ENCODE peak calls at places on chromosomes 1 and 21, in four cellular contexts. R, E, W and B are unnamed samples.

GRCh38 chr1:116115476-116115875 is 4.3 kb downstream of the MAB21L3 start:
- DNase-seq in R (no peak), E (peak), W (peak), B (no peak)

GRCh38 chr1:154178856-154179811 is 12.8 kb downstream of the TPM3 start:
- DNase-seq in R (no peak), E (peak), W (no peak), B (no peak)

GRCh38 chr1:36603461-36603860 is 120.7 kb upstream of the CSF3R start:
- DNase-seq in R (no peak), E (peak), W (no peak), B (no peak)

GRCh38 chr1:224256642-224257041 is 73.3 kb downstream of the NVL start:
- DNase-seq in R (peak), E (peak), W (no peak), B (no peak)

GRCh38 chr1:4075436-4076225 is 175.6 kb upstream of the C1orf174 start:
- DNase-seq in R (no peak), E (no peak), W (no peak), B (no peak)

GRCh38 chr1:63304410-63304809 is 18.0 kb upstream of the FOXD3 start:
- DNase-seq in R (no peak), E (no peak), W (no peak), B (no peak)

GRCh38 chr1:61301824-61302652 is 219.7 kb downstream of the NFIA start:
- DNase-seq in R (no peak), E (no peak), W (peak), B (no peak)

GRCh38 chr21:39387461-39388037 is 38.7 kb upstream of the HMGN1 start:
- DNase-seq in R (peak), E (peak), W (peak), B (peak)

GRCh38 chr1:234654002-234654733 is 44.2 kb upstream of the IRF2BP2 start:
- DNase-seq in R (no peak), E (no peak), W (no peak), B (no peak)

GRCh38 chr1:117635805-117636204 is 30.0 kb downstream of the TENT5C start:
- DNase-seq in R (no peak), E (no peak), W (no peak), B (no peak)

DNA sequence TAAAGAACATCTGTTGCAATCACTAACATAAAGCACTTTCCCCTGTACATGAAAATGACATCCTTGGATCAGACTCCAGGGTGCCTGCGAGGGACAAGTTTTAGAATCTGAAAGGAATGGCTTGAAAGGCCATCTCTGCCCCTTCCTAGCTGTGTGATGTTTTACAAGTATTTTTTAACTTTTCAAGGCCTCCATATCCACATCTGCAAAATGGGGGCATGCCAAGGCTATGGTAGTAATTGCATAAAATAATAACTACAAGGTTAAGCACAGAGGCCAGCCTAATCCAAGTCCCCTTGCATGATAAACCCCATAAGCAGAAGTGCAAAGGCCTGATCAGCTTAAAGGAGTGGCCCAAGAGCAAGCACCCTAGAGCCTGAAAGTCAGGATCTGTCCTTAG is 12.2 kb downstream of the CAPZB start:
- DNase-seq in R (no peak), E (no peak), W (no peak), B (no peak)
- H3K56ac ChIP-seq in R (no peak), E (no peak), W (no peak), B (no peak)

DNA sequence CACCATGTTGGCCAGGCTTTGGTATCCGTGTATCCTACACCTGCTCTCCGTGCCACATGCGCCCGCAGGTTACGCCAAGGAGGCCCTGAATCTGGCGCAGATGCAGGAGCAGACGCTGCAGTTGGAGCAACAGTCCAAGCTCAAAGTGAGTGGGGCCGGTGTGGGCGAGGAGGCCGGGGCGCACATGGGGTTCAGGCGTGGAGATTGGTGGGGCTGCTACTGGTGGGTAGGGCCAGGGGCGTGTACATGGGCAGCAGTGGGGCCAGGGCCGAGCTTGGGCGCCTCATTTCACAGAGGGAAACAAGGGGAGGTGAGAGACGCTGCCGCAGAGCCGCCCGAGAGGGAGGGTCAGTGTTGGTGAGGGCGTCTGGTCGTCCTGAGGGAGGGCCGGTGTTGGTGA is 5.6 kb downstream of the ATAD3B start:
- DNase-seq in R (no peak), E (no peak), W (no peak), B (no peak)
- H3K56ac ChIP-seq in R (no peak), E (no peak), W (no peak), B (no peak)

DNA sequence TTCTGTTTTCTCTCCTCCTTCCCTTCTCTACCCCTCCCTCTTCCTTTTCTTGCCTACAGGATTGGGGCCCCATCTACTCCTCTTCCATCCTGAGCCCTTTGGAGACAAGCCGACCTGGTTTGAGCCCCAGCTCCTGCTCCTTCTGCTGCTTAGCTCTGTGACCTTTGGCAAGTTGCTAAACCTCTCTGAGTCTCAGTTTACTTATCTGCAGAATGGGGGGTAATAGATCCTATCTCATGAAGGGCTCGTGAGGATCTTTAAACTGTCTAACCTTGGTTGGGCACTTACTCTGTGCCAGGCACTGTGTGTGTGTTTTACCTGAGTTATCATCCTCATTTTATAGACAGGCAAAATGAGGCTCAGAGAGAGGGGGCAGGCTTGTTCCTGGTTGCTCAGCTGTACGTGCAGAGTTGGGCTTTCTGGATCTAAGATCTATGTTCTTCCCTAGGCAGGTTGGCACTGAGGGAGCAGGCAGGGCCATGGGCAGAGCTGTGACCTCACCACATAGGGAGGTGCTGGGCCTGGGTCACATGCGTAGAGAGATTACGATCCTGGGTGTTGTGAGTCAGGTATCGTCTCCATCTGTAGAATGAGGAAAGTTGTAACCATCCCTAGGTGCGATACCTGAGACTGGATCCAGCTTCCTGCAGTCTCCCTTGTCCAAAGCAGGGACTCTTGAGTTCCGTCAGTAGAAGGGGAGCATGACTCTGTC is 58.5 kb downstream of the FOXO6 start:
- DNase-seq in R (no peak), E (no peak), W (no peak), B (no peak)
- H3K56ac ChIP-seq in R (no peak), E (no peak), W (no peak), B (no peak)

GRCh38 chr21:34243562-34243961 is 120.2 kb upstream of the KCNE2 start:
- DNase-seq in R (peak), E (peak), W (peak), B (peak)

GRCh38 chr21:34242973-34243372 is 120.8 kb upstream of the KCNE2 start:
- DNase-seq in R (no peak), E (no peak), W (no peak), B (no peak)
- H3K56ac ChIP-seq in R (no peak), E (no peak), W (no peak), B (no peak)